ENCODE peak calls at places on chromosomes 13 and 19, in eight cellular contexts. K, W, N, U, Y, C, M and O are unnamed samples.

GRCh38 chr13:47033216-47033615 is 136.4 kb upstream of the HTR2A start:
- DNase-seq in M (no peak), N (no peak), U (no peak), K (no peak), C (no peak), Y (no peak), W (peak; percentile 50), O (no peak)

GRCh38 chr13:110055089-110055488 is 251.9 kb downstream of the COL4A1 start:
- DNase-seq in K (no peak), Y (no peak), W (no peak), U (no peak), M (no peak), C (no peak), N (no peak), O (no peak)

GRCh38 chr13:59356607-59357006 is 807.1 kb downstream of the DIAPH3 start:
- DNase-seq in K (peak; percentile 34), C (peak; percentile 16), Y (peak; percentile 51), W (no peak), M (no peak), U (no peak), N (peak; percentile 33), O (no peak)

GRCh38 chr19:35479278-35479677 is 11.0 kb downstream of the KRTDAP start:
- DNase-seq in W (no peak), U (no peak), M (peak; percentile 38), K (no peak), N (no peak), C (no peak), Y (no peak), O (no peak)

GRCh38 chr19:13670846-13671245 is 93.5 kb upstream of the MRI1 start:
- DNase-seq in C (no peak), U (no peak), N (no peak), W (no peak), M (no peak), K (no peak), Y (no peak), O (no peak)

GRCh38 chr13:74092711-74093110 is 41.5 kb downstream of the KLF12 start:
- DNase-seq in U (no peak), W (no peak), M (no peak), Y (no peak), C (no peak), K (no peak), N (no peak), O (no peak)

GRCh38 chr13:20332361-20333096 is 100.4 kb upstream of the GJB6 start:
- DNase-seq in M (no peak), C (peak; percentile 27), W (no peak), N (peak; percentile 42), Y (no peak), K (no peak), U (no peak), O (no peak)

GRCh38 chr19:47176071-47176626 is 45.5 kb downstream of the SAE1 start:
- DNase-seq in M (no peak), K (no peak), N (no peak), U (no peak), C (no peak), W (no peak), Y (no peak), O (no peak)

GRCh38 chr13:26246154-26246553 is 7.8 kb upstream of the CDK8 start:
- DNase-seq in W (no peak), C (no peak), N (no peak), U (no peak), K (no peak), M (no peak), Y (no peak), O (no peak)

GRCh38 chr13:27967736-27968315 is 1.3 kb downstream of the CDX2 start:
- DNase-seq in W (peak; percentile 63), Y (no peak), M (peak; percentile 48), N (no peak), C (no peak), U (no peak), K (no peak), O (peak; percentile 42)

GRCh38 chr19:35935911-35936737 is at the start of gene LRFN3:
- DNase-seq in K (peak; percentile 83), U (no peak), M (peak; percentile 77), N (peak; percentile 66), C (peak; percentile 60), W (peak; percentile 88), Y (peak; percentile 75), O (peak; percentile 95)

GRCh38 chr19:42113641-42114348 is 18.5 kb downstream of the POU2F2 start:
- DNase-seq in Y (no peak), U (no peak), C (no peak), N (peak; percentile 49), W (peak; percentile 84), M (no peak), K (no peak), O (peak; percentile 74)

GRCh38 chr19:5253403-5254110 is 87.1 kb downstream of the PTPRS start:
- DNase-seq in N (no peak), C (peak; percentile 25), M (no peak), U (no peak), W (no peak), K (no peak), Y (no peak), O (no peak)

GRCh38 chr19:42076375-42076944 is 494 bp downstream of the ZNF574 start:
- DNase-seq in M (no peak), Y (peak; percentile 44), U (no peak), W (no peak), K (peak; percentile 74), N (no peak), C (peak; percentile 33), O (peak; percentile 90)

GRCh38 chr13:29716493-29716892 is 121.0 kb upstream of the SLC7A1 start:
- DNase-seq in M (no peak), K (no peak), N (no peak), W (no peak), C (no peak), Y (no peak), U (no peak), O (no peak)

GRCh38 chr19:3986260-3987041 is 1.2 kb upstream of the EEF2 start:
- DNase-seq in C (peak; percentile 56), M (peak; percentile 67), K (no peak), W (peak; percentile 81), U (no peak), Y (no peak), N (peak; percentile 56), O (peak; percentile 84)

GRCh38 chr13:49604570-49604969 is 19.2 kb upstream of the RCBTB1 start:
- DNase-seq in Y (no peak), M (no peak), W (no peak), N (no peak), C (no peak), K (no peak), U (no peak), O (no peak)

GRCh38 chr13:27053902-27054595 is 117.6 kb downstream of the USP12 start:
- DNase-seq in K (no peak), C (no peak), U (no peak), W (no peak), M (no peak), N (no peak), Y (no peak), O (no peak)

GRCh38 chr19:22422220-22422619 is at the start of gene ZNF98:
- DNase-seq in Y (peak; percentile 28), M (no peak), W (no peak), K (no peak), C (peak; percentile 9), N (peak; percentile 31), U (no peak), O (no peak)

GRCh38 chr19:18295034-18295451 is 13.6 kb upstream of the JUND start:
- DNase-seq in M (no peak), C (no peak), N (no peak), U (no peak), K (no peak), Y (no peak), W (no peak), O (no peak)
- H3K36me3 ChIP-seq in M (no peaks in the 10 kb centered on the region), C (no peaks in the 10 kb centered on the region), N (no peaks in the 10 kb centered on the region), U (no peaks in the 10 kb centered on the region), K (no peaks in the 10 kb centered on the region), Y (no peaks in the 10 kb centered on the region), W (no peaks in the 10 kb centered on the region), O (no peaks in the 10 kb centered on the region)

GRCh38 chr19:677201-677600 is 1.0 kb downstream of the FSTL3 start:
- DNase-seq in Y (peak; percentile 86), W (peak; percentile 52), K (peak; percentile 57), C (peak; percentile 67), M (peak; percentile 49), N (peak; percentile 82), U (peak; percentile 72), O (peak; percentile 70)
- H3K4me3 ChIP-seq in Y (peak overlapping the region; percentile 63), W (no peak overlapping the region), K (no peak overlapping the region), C (peak overlapping the region; percentile 50), M (peak overlapping the region; percentile 58), N (peak overlapping the region; percentile 83), U (peak overlapping the region; percentile 97), O (no peak overlapping the region)

GRCh38 chr19:2170219-2170618 is 6.5 kb downstream of the DOT1L start:
- DNase-seq in K (no peak), M (no peak), U (no peak), C (no peak), W (no peak), N (no peak), Y (no peak), O (no peak)

GRCh38 chr19:2168619-2169424 is 5.1 kb downstream of the DOT1L start:
- DNase-seq in M (peak; percentile 94), U (peak; percentile 99), C (peak; percentile 94), W (peak; percentile 70), N (peak; percentile 99), Y (peak; percentile 97), K (peak; percentile 94), O (peak; percentile 49)

GRCh38 chr19:2173388-2173787 is 9.7 kb downstream of the DOT1L start:
- DNase-seq in C (no peak), K (no peak), N (no peak), Y (no peak), U (no peak), W (no peak), M (no peak), O (peak; percentile 41)

GRCh38 chr19:2171349-2172145 is 7.8 kb downstream of the DOT1L start:
- DNase-seq in M (peak; percentile 74), N (no peak), W (peak; percentile 83), Y (no peak), K (peak; percentile 55), U (no peak), C (no peak), O (peak; percentile 82)

GRCh38 chr19:2170987-2171348 is 7.2 kb downstream of the DOT1L start:
- DNase-seq in C (no peak), U (no peak), N (no peak), M (no peak), W (no peak), Y (no peak), K (no peak), O (no peak)
- H3K36me3 ChIP-seq in C (no peaks in the 10 kb centered on the region), U (no peaks in the 10 kb centered on the region), N (no peaks in the 10 kb centered on the region), M (peaks cover 2% of the 10 kb centered on the region), W (no peaks in the 10 kb centered on the region), Y (no peaks in the 10 kb centered on the region), K (no peaks in the 10 kb centered on the region), O (no peaks in the 10 kb centered on the region)

GRCh38 chr13:114110091-114110829 is 22.2 kb downstream of the RASA3 start:
- DNase-seq in Y (peak; percentile 27), U (no peak), C (no peak), K (peak; percentile 55), N (peak; percentile 30), W (peak; percentile 82), M (no peak), O (peak; percentile 90)
- H3K4me3 ChIP-seq in Y (no peak overlapping the region), U (no peak overlapping the region), C (no peak overlapping the region), K (no peak overlapping the region), N (no peak overlapping the region), W (no peak overlapping the region), M (no peak overlapping the region), O (no peak overlapping the region)

GRCh38 chr19:31659897-31660210 is 310.6 kb upstream of the TSHZ3 start:
- DNase-seq in C (no peak), K (no peak), Y (no peak), U (no peak), N (no peak), M (no peak), W (no peak), O (no peak)
- H3K36me3 ChIP-seq in C (no peaks in the 10 kb centered on the region), K (no peaks in the 10 kb centered on the region), Y (no peaks in the 10 kb centered on the region), U (no peaks in the 10 kb centered on the region), N (no peaks in the 10 kb centered on the region), M (no peaks in the 10 kb centered on the region), W (no peaks in the 10 kb centered on the region), O (no peaks in the 10 kb centered on the region)